ENCODE peak calls at places on chromosomes 5 and 9, in six cellular contexts. I is small intestine; Z is CD4-positive, alpha-beta T cell; E is kidney epithelial cell; J is CD8-positive, alpha-beta T cell; B is adrenal gland. A is an unnamed sample.

GRCh38 chr5:79107020-79107796 is 4.4 kb upstream of the BHMT start:
- DNase-seq in I (no peak), Z (no peak), E (peak; percentile 21), J (no peak), B (no peak), A (no peak)

GRCh38 chr9:27888661-27889295 is 315.5 kb upstream of the C9orf72 start:
- DNase-seq in I (peak; percentile 30), Z (no peak), E (no peak), J (peak; percentile 13), B (peak; percentile 9), A (peak; percentile 32)

GRCh38 chr5:95973793-95974325 is 12.2 kb upstream of the ELL2 start:
- DNase-seq in I (no peak), Z (no peak), E (no peak), J (peak; percentile 18), B (no peak), A (no peak)

GRCh38 chr5:23994581-23995370 is 487.4 kb downstream of the PRDM9 start:
- DNase-seq in I (no peak), Z (no peak), E (no peak), J (no peak), B (no peak), A (no peak)

GRCh38 chr9:23492126-23493002 is 333.7 kb downstream of the ELAVL2 start:
- DNase-seq in I (no peak), Z (no peak), E (no peak), J (no peak), B (peak; percentile 17), A (peak; percentile 52)

GRCh38 chr5:172189693-172190296 is 1.8 kb upstream of the STK10 start:
- DNase-seq in I (no peak), Z (no peak), E (no peak), J (no peak), B (no peak), A (no peak)

GRCh38 chr5:115470921-115471320 is 73.7 kb downstream of the FEM1C start:
- DNase-seq in I (no peak), Z (no peak), E (no peak), J (no peak), B (no peak), A (no peak)

GRCh38 chr5:142871056-142871879 is 101.1 kb downstream of the ARHGAP26 start:
- DNase-seq in I (peak; percentile 87), Z (no peak), E (no peak), J (no peak), B (no peak), A (no peak)

GRCh38 chr9:135502168-135502872 is 1.8 kb downstream of the MRPS2 start:
- DNase-seq in I (no peak), Z (no peak), E (no peak), J (no peak), B (no peak), A (no peak)

GRCh38 chr5:159448-160172 is 31.7 kb upstream of the LRRC14B start:
- DNase-seq in I (no peak), Z (no peak), E (no peak), J (no peak), B (no peak), A (no peak)

GRCh38 chr5:66440202-66440680 is 156.0 kb upstream of the MAST4 start:
- DNase-seq in I (no peak), Z (no peak), E (peak; percentile 76), J (no peak), B (peak; percentile 30), A (no peak)

GRCh38 chr5:65108786-65109743 is 340.3 kb downstream of the CWC27 start:
- DNase-seq in I (no peak), Z (no peak), E (no peak), J (no peak), B (no peak), A (no peak)

GRCh38 chr5:39970117-39970798 is 545.5 kb upstream of the DAB2 start:
- DNase-seq in I (no peak), Z (no peak), E (no peak), J (no peak), B (no peak), A (no peak)

GRCh38 chr9:100098241-100098886 is 436 bp downstream of the ERP44 start:
- DNase-seq in I (peak; percentile 93), Z (peak; percentile 1), E (no peak), J (peak; percentile 32), B (peak; percentile 75), A (peak; percentile 46)

GRCh38 chr5:135632806-135633205 is 54.0 kb upstream of the CXCL14 start:
- DNase-seq in I (no peak), Z (no peak), E (no peak), J (no peak), B (no peak), A (no peak)
- H3K27me3 ChIP-seq in I (no peaks in the 10 kb centered on the region), Z (peaks cover 3% of the 10 kb centered on the region), E (no peaks in the 10 kb centered on the region), J (no peaks in the 10 kb centered on the region), B (no peaks in the 10 kb centered on the region), A (no peaks in the 10 kb centered on the region)

GRCh38 chr9:130693426-130694191 is at the start of gene EXOSC2:
- DNase-seq in I (peak; percentile 99), Z (peak; percentile 97), E (peak; percentile 96), J (peak; percentile 97), B (peak; percentile 99), A (peak; percentile 98)

GRCh38 chr9:130692365-130692764 is 1.2 kb upstream of the EXOSC2 start:
- DNase-seq in I (no peak), Z (no peak), E (no peak), J (no peak), B (no peak), A (peak; percentile 85)

GRCh38 chr9:130696139-130696650 is 2.6 kb downstream of the EXOSC2 start:
- DNase-seq in I (no peak), Z (no peak), E (no peak), J (no peak), B (no peak), A (no peak)

GRCh38 chr9:130693101-130693425 is 517 bp upstream of the EXOSC2 start:
- DNase-seq in I (no peak), Z (no peak), E (no peak), J (no peak), B (no peak), A (no peak)

GRCh38 chr9:130694205-130694604 is 625 bp downstream of the EXOSC2 start:
- DNase-seq in I (no peak), Z (no peak), E (no peak), J (no peak), B (no peak), A (no peak)
- H3K27me3 ChIP-seq in I (no peaks in the 10 kb centered on the region), Z (no peaks in the 10 kb centered on the region), E (no peaks in the 10 kb centered on the region), J (no peaks in the 10 kb centered on the region), B (no peaks in the 10 kb centered on the region), A (peaks cover 6% of the 10 kb centered on the region)

GRCh38 chr9:34579097-34579818 is 10.3 kb downstream of the CNTFR start:
- DNase-seq in I (no peak), Z (no peak), E (no peak), J (no peak), B (no peak), A (no peak)
- H3K27me3 ChIP-seq in I (peaks cover 3% of the 10 kb centered on the region), Z (peaks cover 71% of the 10 kb centered on the region), E (peaks cover 82% of the 10 kb centered on the region), J (peaks cover 20% of the 10 kb centered on the region), B (peaks cover 16% of the 10 kb centered on the region), A (peaks cover 32% of the 10 kb centered on the region)

GRCh38 chr9:4716163-4716562 is 24.8 kb downstream of the AK3 start:
- DNase-seq in I (no peak), Z (no peak), E (no peak), J (no peak), B (no peak), A (no peak)

GRCh38 chr9:4714266-4715016 is 26.6 kb downstream of the AK3 start:
- DNase-seq in I (no peak), Z (no peak), E (no peak), J (no peak), B (no peak), A (no peak)

GRCh38 chr9:4717815-4718214 is 23.2 kb downstream of the AK3 start:
- DNase-seq in I (no peak), Z (no peak), E (no peak), J (no peak), B (no peak), A (no peak)

GRCh38 chr9:4718911-4719310 is 22.1 kb downstream of the AK3 start:
- DNase-seq in I (no peak), Z (no peak), E (no peak), J (no peak), B (peak; percentile 11), A (no peak)

GRCh38 chr9:4713849-4714248 is 27.2 kb downstream of the AK3 start:
- DNase-seq in I (no peak), Z (no peak), E (no peak), J (no peak), B (no peak), A (no peak)
- H3K27me3 ChIP-seq in I (no peaks in the 10 kb centered on the region), Z (no peaks in the 10 kb centered on the region), E (no peaks in the 10 kb centered on the region), J (no peaks in the 10 kb centered on the region), B (no peaks in the 10 kb centered on the region), A (no peaks in the 10 kb centered on the region)

A was measured in NT2/D1.